ENCODE peak calls at places on chromosomes 7 and 10, in ten cellular contexts. L is psoas muscle; Z is tibial artery; Y is GM23248; J is globus pallidus; D is HS-5; H is activated CD4-positive, alpha-beta T cell treated with anti-CD3 and anti-CD28 coated beads, Interleukin-2, amount 50 U/mL, for 48 hours; K is ovary; B is adipocyte; T is chondrocyte. N is an unnamed sample.

GRCh38 chr10:12390733-12391132 is 41.4 kb downstream of the CAMK1D start:
- DNase-seq in L (peak), Z (no peak), Y (no peak), J (no peak), D (no peak), H (no peak), K (peak), B (no peak), T (no peak), N (no peak)

GRCh38 chr10:71246591-71247143 is 34.3 kb downstream of the UNC5B start:
- DNase-seq in L (no peak), Z (no peak), Y (no peak), J (no peak), D (no peak), H (no peak), K (no peak), B (peak), T (peak), N (no peak)

GRCh38 chr10:69631566-69631965 is 1.5 kb downstream of the FAM241B start:
- DNase-seq in L (no peak), Z (no peak), Y (no peak), J (no peak), D (no peak), H (no peak), K (no peak), B (no peak), T (no peak), N (no peak)

GRCh38 chr7:150728011-150728410 is 9.2 kb upstream of the GIMAP5 start:
- DNase-seq in L (no peak), Z (no peak), Y (no peak), J (no peak), D (no peak), H (no peak), K (no peak), B (no peak), T (no peak), N (no peak)

GRCh38 chr7:83449781-83450180 is 199.2 kb downstream of the SEMA3E start:
- DNase-seq in L (no peak), Z (no peak), Y (no peak), J (no peak), D (no peak), H (no peak), K (no peak), B (no peak), T (no peak), N (no peak)

GRCh38 chr7:116515584-116515983 is 9.3 kb upstream of the CAV1 start:
- DNase-seq in L (no peak), Z (no peak), Y (no peak), J (no peak), D (no peak), H (no peak), K (no peak), B (peak), T (no peak), N (no peak)

GRCh38 chr10:104824378-104825006 is 183.4 kb downstream of the SORCS3 start:
- DNase-seq in L (no peak), Z (no peak), Y (peak), J (no peak), D (no peak), H (peak), K (no peak), B (peak), T (no peak), N (no peak)

GRCh38 chr10:116626815-116627214 is 6.1 kb downstream of the PNLIPRP2 start:
- DNase-seq in L (no peak), Z (no peak), Y (no peak), J (no peak), D (no peak), H (no peak), K (no peak), B (no peak), T (no peak), N (no peak)

N was measured in gastrocnemius medialis.